ENCODE peak calls at places on chromosomes 16 and 17, in seven cellular contexts. Y is neuronal stem cell, J is IMR-90, H is mesenchymal stem cell, R is H9, C is H1, V is trophoblast cell. M is an unnamed sample.

GRCh38 chr16:12255473-12255872 is 278.9 kb downstream of the SNX29 start:
- DNase-seq in Y (no peak), J (peak), H (no peak), R (no peak), C (no peak), V (peak), M (no peak)

GRCh38 chr17:46072998-46073397 is 73.9 kb downstream of the STH start:
- DNase-seq in Y (no peak), J (peak), H (peak), R (no peak), C (no peak), V (peak), M (peak)

GRCh38 chr16:78996806-78997205 is 603.7 kb downstream of the MAF start:
- DNase-seq in Y (no peak), J (no peak), H (no peak), R (no peak), C (no peak), V (no peak), M (no peak)

GRCh38 chr16:85535352-85536072 is 77.6 kb upstream of the GSE1 start:
- DNase-seq in Y (no peak), J (no peak), H (peak), R (no peak), C (no peak), V (no peak), M (peak)

GRCh38 chr17:11251561-11252107 is 10.6 kb downstream of the SHISA6 start:
- DNase-seq in Y (no peak), J (no peak), H (no peak), R (peak), C (no peak), V (no peak), M (peak)

GRCh38 chr17:82972836-82973372 is 106.5 kb upstream of the METRNL start:
- DNase-seq in Y (no peak), J (no peak), H (no peak), R (peak), C (no peak), V (no peak), M (no peak)

GRCh38 chr16:16083421-16084156 is 134.2 kb downstream of the ABCC1 start:
- DNase-seq in Y (no peak), J (peak), H (peak), R (no peak), C (no peak), V (no peak), M (peak)

GRCh38 chr16:11224096-11224893 is 31.7 kb downstream of the SOCS1 start:
- DNase-seq in Y (no peak), J (no peak), H (no peak), R (peak), C (no peak), V (peak), M (peak)

GRCh38 chr17:35161281-35161761 is 13.7 kb downstream of the UNC45B start:
- DNase-seq in Y (no peak), J (no peak), H (no peak), R (no peak), C (no peak), V (no peak), M (no peak)

GRCh38 chr17:7465481-7466275 is 13.8 kb downstream of the ZBTB4 start:
- DNase-seq in Y (no peak), J (no peak), H (no peak), R (no peak), C (no peak), V (no peak), M (no peak)

GRCh38 chr17:7294614-7295153 is at the start of gene YBX2:
- DNase-seq in Y (no peak), J (peak), H (peak), R (peak), C (peak), V (peak), M (peak)

GRCh38 chr16:86794216-86794864 is 216.0 kb downstream of the FOXL1 start:
- DNase-seq in Y (no peak), J (no peak), H (no peak), R (no peak), C (no peak), V (no peak), M (no peak)

GRCh38 chr17:48522031-48522593 is 8.7 kb downstream of the HOXB1 start:
- DNase-seq in Y (no peak), J (peak), H (peak), R (peak), C (no peak), V (no peak), M (no peak)

GRCh38 chr17:47310186-47310733 is 13.5 kb upstream of the EFCAB13 start:
- DNase-seq in Y (no peak), J (no peak), H (no peak), R (no peak), C (no peak), V (peak), M (peak)

GRCh38 chr17:10547351-10547750 is 2.1 kb downstream of the MYH2 start:
- DNase-seq in Y (no peak), J (no peak), H (peak), R (no peak), C (no peak), V (peak), M (no peak)

GRCh38 chr17:75869282-75870141 is 8.9 kb downstream of the TRIM47 start:
- DNase-seq in Y (no peak), J (peak), H (peak), R (no peak), C (no peak), V (no peak), M (peak)

GRCh38 chr16:17419266-17419665 is 51.5 kb downstream of the XYLT1 start:
- DNase-seq in Y (no peak), J (no peak), H (no peak), R (no peak), C (no peak), V (no peak), M (no peak)
- H3K18ac ChIP-seq in Y (no peak), J (no peak), H (no peak), R (no peak), C (no peak), V (no peak), M (no peak)

GRCh38 chr17:27438631-27439030 is 17.6 kb upstream of the KSR1 start:
- DNase-seq in Y (no peak), J (no peak), H (no peak), R (no peak), C (no peak), V (peak), M (no peak)

GRCh38 chr17:27443491-27443890 is 12.8 kb upstream of the KSR1 start:
- DNase-seq in Y (no peak), J (no peak), H (no peak), R (no peak), C (no peak), V (no peak), M (no peak)

GRCh38 chr17:27433521-27433920 is 22.7 kb upstream of the KSR1 start:
- DNase-seq in Y (no peak), J (no peak), H (no peak), R (no peak), C (no peak), V (no peak), M (no peak)

GRCh38 chr17:27442702-27443101 is 13.5 kb upstream of the KSR1 start:
- DNase-seq in Y (no peak), J (no peak), H (no peak), R (no peak), C (no peak), V (no peak), M (no peak)

DNA sequence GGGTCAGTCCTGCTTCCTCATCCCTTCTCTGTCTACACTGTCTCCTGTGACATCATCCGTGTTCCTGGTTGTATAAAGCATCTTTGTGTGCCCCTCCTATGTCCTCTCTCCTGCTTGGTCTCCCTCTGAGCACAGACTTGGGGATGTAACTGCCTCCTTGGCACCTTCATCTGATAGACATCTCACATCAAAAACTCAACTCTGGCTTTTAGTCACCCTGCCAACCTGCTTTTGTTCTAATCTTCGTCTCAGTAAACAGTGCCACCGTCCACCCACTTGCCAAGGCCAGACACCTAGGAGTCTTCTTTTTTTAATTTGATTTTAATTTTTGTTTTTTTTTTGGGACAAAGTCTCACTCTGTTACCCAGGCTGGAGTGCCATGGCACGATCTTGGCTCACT is 16.9 kb upstream of the KSR1 start:
- DNase-seq in Y (no peak), J (no peak), H (no peak), R (no peak), C (no peak), V (no peak), M (no peak)
- H3K18ac ChIP-seq in Y (no peak), J (peak), H (no peak), R (no peak), C (no peak), V (no peak), M (no peak)

GRCh38 chr16:88378401-88378800 is 4.4 kb upstream of the ZNF469 start:
- DNase-seq in Y (no peak), J (no peak), H (no peak), R (no peak), C (no peak), V (no peak), M (no peak)
- H3K18ac ChIP-seq in Y (no peak), J (no peak), H (no peak), R (no peak), C (no peak), V (no peak), M (no peak)

GRCh38 chr17:81660441-81660840 is 4.1 kb upstream of the PDE6G start:
- DNase-seq in Y (no peak), J (no peak), H (no peak), R (no peak), C (no peak), V (peak), M (no peak)

GRCh38 chr17:81659038-81659437 is 2.7 kb upstream of the PDE6G start:
- DNase-seq in Y (no peak), J (no peak), H (no peak), R (no peak), C (no peak), V (peak), M (no peak)

GRCh38 chr17:81655378-81656117 is 794 bp downstream of the PDE6G start:
- DNase-seq in Y (no peak), J (no peak), H (no peak), R (no peak), C (no peak), V (no peak), M (no peak)

GRCh38 chr17:81656118-81656743 is at the start of gene PDE6G:
- DNase-seq in Y (no peak), J (no peak), H (no peak), R (no peak), C (no peak), V (no peak), M (no peak)

DNA sequence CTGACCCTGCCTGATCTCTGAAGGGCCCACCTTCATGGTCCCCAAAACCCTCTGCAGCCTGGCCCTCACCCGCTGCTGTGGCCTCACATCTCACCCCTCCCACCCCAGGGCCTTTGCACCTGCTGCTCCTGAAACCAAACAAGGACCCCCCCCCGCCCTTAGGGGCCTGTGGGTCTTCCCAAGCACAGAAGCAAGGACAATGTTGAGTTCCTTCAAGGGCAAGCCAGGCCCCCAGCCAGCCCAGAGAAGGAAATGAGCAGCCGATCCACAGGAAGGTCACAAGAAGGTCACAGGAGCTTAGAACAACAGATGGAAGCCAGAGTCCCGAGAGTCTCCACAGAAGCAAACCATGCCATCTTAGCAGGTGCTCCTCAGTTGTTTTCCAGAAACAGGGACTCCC is 493 bp upstream of the PDE6G start:
- DNase-seq in Y (no peak), J (no peak), H (no peak), R (no peak), C (no peak), V (no peak), M (no peak)
- H3K18ac ChIP-seq in Y (no peak), J (no peak), H (no peak), R (no peak), C (no peak), V (no peak), M (no peak)

GRCh38 chr16:80667258-80667560 is 126.4 kb downstream of the DYNLRB2 start:
- DNase-seq in Y (no peak), J (no peak), H (no peak), R (no peak), C (no peak), V (no peak), M (no peak)
- H3K18ac ChIP-seq in Y (peak), J (no peak), H (no peak), R (no peak), C (no peak), V (no peak), M (no peak)

GRCh38 chr16:82402665-82403218 is 224.0 kb upstream of the CDH13 start:
- DNase-seq in Y (no peak), J (no peak), H (no peak), R (no peak), C (no peak), V (no peak), M (no peak)

GRCh38 chr16:82404586-82405315 is 222.0 kb upstream of the CDH13 start:
- DNase-seq in Y (no peak), J (no peak), H (no peak), R (no peak), C (no peak), V (no peak), M (no peak)

DNA sequence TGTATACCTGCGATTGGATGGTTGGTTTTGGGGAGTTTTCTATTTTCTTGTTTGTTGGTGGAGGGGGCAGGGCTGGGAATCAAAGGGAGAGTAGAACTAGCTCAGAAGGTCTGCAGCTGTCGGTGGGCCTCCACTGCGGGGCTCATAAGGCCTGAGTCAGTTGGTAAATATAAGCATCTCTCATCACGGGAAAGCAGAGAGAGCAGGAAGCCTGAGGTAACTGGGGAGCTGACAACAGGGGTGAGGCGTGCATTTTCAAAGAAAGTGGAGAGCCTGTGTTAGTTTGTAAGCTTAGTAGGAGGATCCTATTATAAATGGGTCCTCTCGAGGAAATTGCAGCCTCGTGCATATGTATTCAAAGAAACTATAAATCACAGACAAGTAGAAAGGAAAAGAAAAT is 221.1 kb upstream of the CDH13 start:
- DNase-seq in Y (no peak), J (no peak), H (no peak), R (no peak), C (no peak), V (no peak), M (no peak)
- H3K18ac ChIP-seq in Y (no peak), J (no peak), H (no peak), R (no peak), C (no peak), V (no peak), M (no peak)

DNA sequence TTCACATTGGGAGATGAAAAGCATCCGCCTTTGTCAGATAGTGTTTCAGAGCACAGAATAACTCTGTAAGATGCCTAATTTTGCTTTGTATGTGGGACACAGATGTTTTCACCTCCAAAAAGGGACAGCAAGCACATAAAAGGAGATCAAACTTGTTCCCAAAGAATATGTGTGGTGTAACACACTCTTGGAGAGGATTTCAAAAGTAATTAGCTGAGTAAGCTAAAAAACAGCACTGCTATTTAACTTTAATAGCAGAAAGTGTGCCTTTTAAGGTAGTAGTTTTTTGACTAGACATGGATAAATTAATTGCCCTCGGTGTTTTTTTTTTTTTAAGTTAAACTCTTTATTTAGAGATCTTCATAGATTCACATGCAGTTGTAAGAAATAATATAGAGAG is 65.2 kb downstream of the COX10 start:
- DNase-seq in Y (no peak), J (no peak), H (no peak), R (no peak), C (no peak), V (no peak), M (no peak)
- H3K18ac ChIP-seq in Y (no peak), J (no peak), H (no peak), R (no peak), C (no peak), V (no peak), M (no peak)

DNA sequence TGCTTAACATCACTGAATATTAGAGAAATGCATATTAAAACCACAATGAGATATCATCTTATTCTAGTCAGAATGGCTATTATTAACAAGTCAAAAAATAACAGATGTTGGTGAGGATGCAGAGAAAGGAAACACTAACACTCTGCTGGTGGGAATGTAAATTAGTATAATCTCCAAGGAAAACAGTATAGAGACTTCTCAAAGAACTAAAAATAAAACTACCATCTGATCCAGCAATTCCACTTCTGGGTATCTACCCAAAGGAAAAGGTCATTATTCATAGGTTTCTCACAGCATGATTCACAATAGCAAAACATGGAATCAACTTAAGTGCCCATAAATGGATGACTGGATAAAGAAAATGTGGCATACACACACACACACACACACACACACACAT is 166.4 kb downstream of the CEP112 start:
- DNase-seq in Y (no peak), J (peak), H (no peak), R (no peak), C (no peak), V (no peak), M (no peak)
- H3K18ac ChIP-seq in Y (no peak), J (no peak), H (no peak), R (no peak), C (no peak), V (no peak), M (no peak)

DNA sequence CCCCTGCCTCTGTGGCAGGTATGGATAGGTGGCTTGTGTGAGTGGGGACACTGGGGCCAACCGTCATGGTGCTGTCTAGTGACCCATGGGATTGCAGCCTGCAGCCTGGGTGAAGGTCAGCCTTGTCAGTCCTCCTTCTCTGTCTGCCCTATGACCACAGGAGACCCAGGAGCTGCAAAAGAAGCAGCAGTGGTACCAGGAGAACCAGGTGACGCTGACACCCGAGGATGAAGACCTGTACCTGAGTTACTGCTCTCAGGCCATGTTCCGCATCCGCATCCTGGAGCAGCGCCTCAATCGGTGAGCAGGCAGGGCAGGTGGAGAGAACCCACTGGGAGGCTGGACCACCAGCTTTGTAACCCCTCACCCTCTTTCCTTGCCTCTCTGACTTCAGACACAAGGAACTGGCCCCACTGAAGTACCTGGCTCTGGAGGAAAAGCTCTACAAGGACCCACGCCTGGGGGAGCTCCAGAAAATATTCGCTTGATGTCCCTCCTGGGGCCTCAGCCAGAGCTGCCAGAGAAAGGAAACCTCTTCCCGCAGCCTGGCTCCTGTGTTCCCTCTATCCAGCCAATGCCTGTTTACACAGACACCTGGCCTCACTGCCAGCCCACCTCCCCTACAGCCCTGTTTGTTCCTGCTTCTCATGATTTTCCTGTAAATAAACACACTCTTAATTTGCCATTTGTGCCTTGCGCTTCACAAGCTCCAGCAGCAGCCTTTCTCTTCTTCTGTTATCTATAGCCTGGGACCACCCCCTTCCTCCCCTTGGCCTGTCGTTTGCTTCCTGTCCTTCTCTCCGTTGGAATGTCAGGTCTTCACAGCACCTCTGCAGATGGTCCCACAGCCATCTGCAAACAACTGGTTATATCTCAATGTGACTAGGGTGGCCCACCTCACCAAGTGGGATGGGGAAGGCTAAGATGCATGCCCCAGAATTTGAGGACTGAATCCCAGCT is 4.5 kb upstream of the KATNB1 start:
- DNase-seq in Y (no peak), J (no peak), H (no peak), R (no peak), C (no peak), V (no peak), M (peak)
- H3K18ac ChIP-seq in Y (no peak), J (no peak), H (no peak), R (no peak), C (no peak), V (no peak), M (no peak)